ENCODE peak calls at places on chromosomes 6 and 20, in six cellular contexts. I, Y, D, Q, W and L are unnamed samples.

GRCh38 chr6:152054441-152054840 is 247.0 kb downstream of the ESR1 start:
- DNase-seq in D (no peak), I (no peak), Q (no peak), W (no peak), Y (no peak), L (no peak)

GRCh38 chr6:121590941-121591340 is 155.5 kb downstream of the GJA1 start:
- DNase-seq in I (no peak), W (no peak), Y (no peak), D (no peak), Q (no peak), L (no peak)

GRCh38 chr6:89597372-89597771 is 41.2 kb downstream of the LYRM2 start:
- DNase-seq in I (no peak), W (no peak), D (no peak), Y (no peak), Q (no peak), L (no peak)

GRCh38 chr6:95551678-95552324 is 25.5 kb upstream of the MANEA start:
- DNase-seq in I (no peak), Q (no peak), W (no peak), D (no peak), Y (no peak), L (no peak)

GRCh38 chr6:154805288-154805911 is 72.2 kb downstream of the SCAF8 start:
- DNase-seq in W (no peak), Q (no peak), I (no peak), Y (peak), D (no peak), L (peak)

GRCh38 chr6:20953019-20953418 is 418.8 kb downstream of the CDKAL1 start:
- DNase-seq in Q (peak), I (no peak), Y (no peak), W (no peak), D (no peak), L (no peak)

GRCh38 chr20:34281177-34281576 is 22.0 kb downstream of the AHCY start:
- DNase-seq in W (no peak), D (no peak), I (no peak), Y (no peak), Q (no peak), L (no peak)

GRCh38 chr6:116376149-116376548 is 5.4 kb downstream of the DSE start:
- DNase-seq in W (no peak), D (no peak), I (no peak), Q (no peak), Y (no peak), L (no peak)

GRCh38 chr6:137938770-137939379 is 71.8 kb downstream of the TNFAIP3 start:
- DNase-seq in I (no peak), Y (no peak), Q (no peak), D (no peak), W (no peak), L (no peak)

GRCh38 chr20:52269327-52269726 is 77.7 kb upstream of the ZFP64 start:
- DNase-seq in W (no peak), Q (no peak), I (no peak), Y (no peak), D (no peak), L (no peak)

GRCh38 chr6:17268114-17268513 is 13.0 kb upstream of the RBM24 start:
- DNase-seq in Q (no peak), D (no peak), I (no peak), Y (no peak), W (no peak), L (no peak)

GRCh38 chr6:49668083-49668511 is 31.5 kb upstream of the RHAG start:
- DNase-seq in D (no peak), W (no peak), Q (no peak), Y (no peak), I (no peak), L (no peak)

GRCh38 chr6:33752139-33753015 is 5.7 kb upstream of the IP6K3 start:
- DNase-seq in D (no peak), Q (no peak), I (no peak), Y (no peak), W (no peak), L (no peak)

GRCh38 chr6:122962196-122962595 is 33.8 kb upstream of the CLVS2 start:
- DNase-seq in D (no peak), Y (no peak), W (no peak), I (no peak), Q (no peak), L (no peak)

GRCh38 chr6:42898891-42899361 is 16.9 kb upstream of the PTCRA start:
- DNase-seq in I (peak), Q (peak), W (peak), D (peak), Y (peak), L (peak)

GRCh38 chr6:41730531-41731436 is 4.6 kb downstream of the TFEB start:
- DNase-seq in I (no peak), Y (no peak), Q (no peak), D (no peak), W (no peak), L (peak)

GRCh38 chr20:2585811-2586210 is 49.4 kb downstream of the TMC2 start:
- DNase-seq in D (no peak), W (no peak), Y (no peak), I (no peak), Q (no peak), L (no peak)

GRCh38 chr6:48765352-48765961 is 654.5 kb upstream of the PTCHD4 start:
- DNase-seq in W (no peak), D (peak), Y (peak), Q (peak), I (peak), L (peak)

GRCh38 chr6:163459007-163459406 is 44.5 kb downstream of the QKI start:
- DNase-seq in Q (no peak), I (no peak), Y (no peak), W (no peak), D (no peak), L (no peak)

GRCh38 chr20:1423625-1424106 is 30.8 kb upstream of the FKBP1A start:
- DNase-seq in Q (peak), I (no peak), W (no peak), D (peak), Y (no peak), L (peak)

GRCh38 chr6:14211596-14211961 is 94.0 kb downstream of the CD83 start:
- DNase-seq in W (peak), I (no peak), Q (no peak), Y (no peak), D (no peak), L (no peak)

GRCh38 chr6:36126553-36127458 is 3.5 kb upstream of the MAPK13 start:
- DNase-seq in D (no peak), Q (no peak), Y (no peak), W (no peak), I (no peak), L (no peak)

GRCh38 chr20:25009218-25010145 is 16.9 kb upstream of the APMAP start:
- DNase-seq in D (no peak), I (no peak), Y (no peak), Q (no peak), W (peak), L (no peak)

GRCh38 chr6:120857422-120857821 is 476.9 kb downstream of the TBC1D32 start:
- DNase-seq in D (no peak), I (no peak), Q (no peak), W (no peak), Y (no peak), L (no peak)

GRCh38 chr20:48326434-48326691 is 501.4 kb downstream of the PREX1 start:
- DNase-seq in W (no peak), Y (no peak), D (no peak), I (no peak), Q (no peak), L (no peak)

GRCh38 chr6:25942561-25943147 is 12.2 kb upstream of the SLC17A2 start:
- DNase-seq in D (no peak), Q (no peak), Y (peak), W (no peak), I (peak), L (no peak)

GRCh38 chr6:8277769-8278168 is 157.6 kb downstream of the SLC35B3 start:
- DNase-seq in I (no peak), Q (peak), Y (no peak), W (no peak), D (no peak), L (no peak)

GRCh38 chr6:22809380-22809779 is 240.0 kb downstream of the HDGFL1 start:
- DNase-seq in I (no peak), Y (no peak), D (no peak), W (no peak), Q (no peak), L (no peak)

GRCh38 chr6:14951704-14952103 is 294.2 kb upstream of the JARID2 start:
- DNase-seq in I (no peak), Y (no peak), W (no peak), D (no peak), Q (no peak), L (no peak)

GRCh38 chr6:130675072-130675471 is 152.1 kb upstream of the SMLR1 start:
- DNase-seq in Y (no peak), D (no peak), Q (no peak), W (no peak), I (no peak), L (no peak)

GRCh38 chr6:166942393-166943168 is 13.8 kb downstream of the RNASET2 start:
- DNase-seq in D (no peak), Q (no peak), W (peak), I (no peak), Y (no peak), L (no peak)

GRCh38 chr6:80454661-80455365 is 348.3 kb downstream of the BCKDHB start:
- DNase-seq in W (no peak), I (no peak), Q (no peak), D (no peak), Y (no peak), L (no peak)

GRCh38 chr6:108127056-108127455 is 38.8 kb upstream of the NR2E1 start:
- DNase-seq in D (no peak), Q (no peak), W (no peak), Y (no peak), I (no peak), L (no peak)

GRCh38 chr6:46704562-46704961 is 16.9 kb downstream of the TDRD6 start:
- DNase-seq in Q (no peak), D (no peak), I (no peak), Y (peak), W (no peak), L (peak)

GRCh38 chr6:70391513-70391912 is 21.8 kb upstream of the FAM135A start:
- DNase-seq in D (no peak), Q (no peak), I (no peak), W (no peak), Y (no peak), L (no peak)

GRCh38 chr20:37327748-37328147 is 18.2 kb upstream of the SRC start:
- DNase-seq in I (no peak), Q (no peak), D (no peak), W (no peak), Y (no peak), L (no peak)

GRCh38 chr6:31737315-31738047 is 1.2 kb upstream of the CLIC1 start:
- DNase-seq in W (no peak), Q (peak), I (no peak), D (no peak), Y (no peak), L (peak)

GRCh38 chr6:31692886-31693285 is 10.2 kb downstream of the ABHD16A start:
- DNase-seq in W (no peak), I (no peak), Q (no peak), D (no peak), Y (no peak), L (no peak)